ENCODE peak calls at places on chromosomes 11 and 22, in five cellular contexts. One of them, this sample, is unnamed.

GRCh38 chr11:47468598-47469214 is 19.8 kb upstream of the RAPSN start:
- DNase-seq in hypothalamus: no peak
- DNase-seq in left ventricle myocardium superior: no peak
- DNase-seq in sigmoid colon: no peak
- DNase-seq in T-helper 17 cell: no peak
- DNase-seq in this sample: no peak

GRCh38 chr11:57255618-57256017 is 18.6 kb upstream of the APLNR start:
- DNase-seq in hypothalamus: no peak
- DNase-seq in left ventricle myocardium superior: no peak
- DNase-seq in sigmoid colon: no peak
- DNase-seq in T-helper 17 cell: no peak
- DNase-seq in this sample: no peak

GRCh38 chr11:64007160-64007628 is 21.0 kb downstream of the OTUB1 start:
- DNase-seq in hypothalamus: no peak
- DNase-seq in left ventricle myocardium superior: no peak
- DNase-seq in sigmoid colon: no peak
- DNase-seq in T-helper 17 cell: no peak
- DNase-seq in this sample: no peak

GRCh38 chr22:19843107-19843856 is 11.4 kb downstream of the GNB1L start:
- DNase-seq in hypothalamus: no peak
- DNase-seq in left ventricle myocardium superior: no peak
- DNase-seq in sigmoid colon: peak
- DNase-seq in T-helper 17 cell: no peak
- DNase-seq in this sample: no peak

GRCh38 chr11:69518081-69518950 is 36.9 kb downstream of the LINC01488 start:
- DNase-seq in hypothalamus: no peak
- DNase-seq in left ventricle myocardium superior: no peak
- DNase-seq in sigmoid colon: no peak
- DNase-seq in T-helper 17 cell: no peak
- DNase-seq in this sample: no peak

GRCh38 chr11:100562102-100562501 is 125.0 kb upstream of the ARHGAP42 start:
- DNase-seq in hypothalamus: no peak
- DNase-seq in left ventricle myocardium superior: no peak
- DNase-seq in sigmoid colon: no peak
- DNase-seq in T-helper 17 cell: no peak
- DNase-seq in this sample: no peak

GRCh38 chr22:30485362-30485988 is 13.7 kb upstream of the SEC14L3 start:
- DNase-seq in hypothalamus: peak
- DNase-seq in left ventricle myocardium superior: peak
- DNase-seq in sigmoid colon: peak
- DNase-seq in T-helper 17 cell: peak
- DNase-seq in this sample: peak

GRCh38 chr11:24965780-24966179 is 468.9 kb downstream of the LUZP2 start:
- DNase-seq in hypothalamus: no peak
- DNase-seq in left ventricle myocardium superior: no peak
- DNase-seq in sigmoid colon: no peak
- DNase-seq in T-helper 17 cell: no peak
- DNase-seq in this sample: no peak

GRCh38 chr22:17748555-17749353 is 25.5 kb downstream of the BID start:
- DNase-seq in hypothalamus: no peak
- DNase-seq in left ventricle myocardium superior: peak
- DNase-seq in sigmoid colon: no peak
- DNase-seq in T-helper 17 cell: no peak
- DNase-seq in this sample: no peak

GRCh38 chr11:47966621-47967020 is 13.7 kb upstream of the PTPRJ start:
- DNase-seq in hypothalamus: no peak
- DNase-seq in left ventricle myocardium superior: no peak
- DNase-seq in sigmoid colon: no peak
- DNase-seq in T-helper 17 cell: no peak
- DNase-seq in this sample: no peak

GRCh38 chr11:66293777-66294625 is 2.3 kb downstream of the TMEM151A start:
- DNase-seq in hypothalamus: no peak
- DNase-seq in left ventricle myocardium superior: no peak
- DNase-seq in sigmoid colon: no peak
- DNase-seq in T-helper 17 cell: no peak
- DNase-seq in this sample: no peak

GRCh38 chr22:49713003-49713402 is 114.7 kb downstream of the BRD1 start:
- DNase-seq in hypothalamus: no peak
- DNase-seq in left ventricle myocardium superior: no peak
- DNase-seq in sigmoid colon: no peak
- DNase-seq in T-helper 17 cell: no peak
- DNase-seq in this sample: no peak

GRCh38 chr11:35163209-35163608 is 24.2 kb downstream of the CD44 start:
- DNase-seq in hypothalamus: no peak
- DNase-seq in left ventricle myocardium superior: no peak
- DNase-seq in sigmoid colon: no peak
- DNase-seq in T-helper 17 cell: no peak
- DNase-seq in this sample: no peak

GRCh38 chr22:39348909-39349505 is 784 bp upstream of the SYNGR1 start:
- DNase-seq in hypothalamus: no peak
- DNase-seq in left ventricle myocardium superior: peak
- DNase-seq in sigmoid colon: no peak
- DNase-seq in T-helper 17 cell: no peak
- DNase-seq in this sample: no peak

GRCh38 chr11:134261626-134262488 is 8.5 kb downstream of the ACAD8 start:
- DNase-seq in hypothalamus: no peak
- DNase-seq in left ventricle myocardium superior: no peak
- DNase-seq in sigmoid colon: no peak
- DNase-seq in T-helper 17 cell: no peak
- DNase-seq in this sample: peak

GRCh38 chr11:75240381-75241035 is at the start of gene TPBGL:
- DNase-seq in hypothalamus: no peak
- DNase-seq in left ventricle myocardium superior: peak
- DNase-seq in sigmoid colon: peak
- DNase-seq in T-helper 17 cell: no peak
- DNase-seq in this sample: no peak

GRCh38 chr22:27314276-27314807 is 487.2 kb downstream of the MN1 start:
- DNase-seq in hypothalamus: no peak
- DNase-seq in left ventricle myocardium superior: no peak
- DNase-seq in sigmoid colon: no peak
- DNase-seq in T-helper 17 cell: no peak
- DNase-seq in this sample: no peak

GRCh38 chr11:24828938-24829337 is 332.1 kb downstream of the LUZP2 start:
- DNase-seq in hypothalamus: no peak
- DNase-seq in left ventricle myocardium superior: no peak
- DNase-seq in sigmoid colon: no peak
- DNase-seq in T-helper 17 cell: no peak
- DNase-seq in this sample: no peak

GRCh38 chr11:16293204-16293681 is 63.1 kb downstream of the SOX6 start:
- DNase-seq in hypothalamus: no peak
- DNase-seq in left ventricle myocardium superior: no peak
- DNase-seq in sigmoid colon: no peak
- DNase-seq in T-helper 17 cell: no peak
- DNase-seq in this sample: no peak

GRCh38 chr22:42066133-42066761 is 4.4 kb downstream of the NAGA start:
- DNase-seq in hypothalamus: no peak
- DNase-seq in left ventricle myocardium superior: no peak
- DNase-seq in sigmoid colon: no peak
- DNase-seq in T-helper 17 cell: no peak
- DNase-seq in this sample: no peak

This sample was measured in OCI-LY7.